ENCODE peak calls at places on chromosome 10, in six cellular contexts. T, M, Z, U, H and W are unnamed samples.

GRCh38 chr10:16965740-16966447 is 148.7 kb upstream of the RSU1 start:
- DNase-seq in T (peak; percentile 64), M (no peak), Z (no peak), U (no peak), H (no peak), W (no peak)

GRCh38 chr10:28139138-28139537 is 140.3 kb upstream of the ODAD2 start:
- DNase-seq in T (no peak), M (no peak), Z (no peak), U (no peak), H (no peak), W (no peak)

GRCh38 chr10:36496728-36497127 is 628.7 kb upstream of the ANKRD30A start:
- DNase-seq in T (no peak), M (no peak), Z (no peak), U (no peak), H (no peak), W (no peak)

GRCh38 chr10:105974803-105975456 is 1189.6 kb downstream of the SORCS1 start:
- DNase-seq in T (peak; percentile 2), M (no peak), Z (no peak), U (no peak), H (no peak), W (no peak)

GRCh38 chr10:29736325-29737208 is 101.8 kb upstream of the SVIL start:
- DNase-seq in T (peak; percentile 53), M (peak; percentile 17), Z (no peak), U (peak; percentile 19), H (peak; percentile 9), W (no peak)

GRCh38 chr10:124033887-124034218 is 59.5 kb downstream of the CHST15 start:
- DNase-seq in T (no peak), M (no peak), Z (no peak), U (no peak), H (no peak), W (no peak)

GRCh38 chr10:119620241-119620753 is 23.5 kb upstream of the TIAL1 start:
- DNase-seq in T (no peak), M (no peak), Z (no peak), U (no peak), H (no peak), W (no peak)

GRCh38 chr10:47369251-47369894 is 14.7 kb downstream of the ZNF488 start:
- DNase-seq in T (no peak), M (no peak), Z (no peak), U (no peak), H (no peak), W (no peak)

GRCh38 chr10:89476150-89476549 is 59.2 kb downstream of the SLC16A12 start:
- DNase-seq in T (no peak), M (no peak), Z (no peak), U (no peak), H (no peak), W (no peak)

GRCh38 chr10:94680544-94680943 is 3.0 kb upstream of the CYP2C18 start:
- DNase-seq in T (peak; percentile 90), M (no peak), Z (no peak), U (no peak), H (no peak), W (no peak)

GRCh38 chr10:33129181-33129928 is 171.3 kb upstream of the ITGB1 start:
- DNase-seq in T (peak; percentile 81), M (no peak), Z (no peak), U (no peak), H (no peak), W (no peak)

GRCh38 chr10:104435822-104436221 is 82.2 kb downstream of the CFAP58 start:
- DNase-seq in T (no peak), M (no peak), Z (no peak), U (no peak), H (no peak), W (no peak)

GRCh38 chr10:95513008-95513589 is 48.1 kb downstream of the SORBS1 start:
- DNase-seq in T (no peak), M (no peak), Z (no peak), U (no peak), H (no peak), W (no peak)

GRCh38 chr10:124680675-124681074 is 63.5 kb downstream of the FAM53B start:
- DNase-seq in T (no peak), M (no peak), Z (no peak), U (no peak), H (no peak), W (no peak)

GRCh38 chr10:68208424-68209042 is 23.4 kb downstream of the ATOH7 start:
- DNase-seq in T (peak; percentile 90), M (no peak), Z (peak; percentile 39), U (peak; percentile 45), H (no peak), W (no peak)

GRCh38 chr10:63210611-63211196 is 77.6 kb downstream of the NRBF2 start:
- DNase-seq in T (no peak), M (no peak), Z (no peak), U (no peak), H (no peak), W (no peak)

GRCh38 chr10:20817116-20817515 is 80.0 kb downstream of the NEBL start:
- DNase-seq in T (no peak), M (no peak), Z (no peak), U (no peak), H (no peak), W (no peak)

GRCh38 chr10:112082134-112082533 is 101.4 kb downstream of the GPAM start:
- DNase-seq in T (no peak), M (no peak), Z (no peak), U (no peak), H (no peak), W (no peak)

GRCh38 chr10:124268976-124269375 is 149.7 kb downstream of the OAT start:
- DNase-seq in T (no peak), M (no peak), Z (no peak), U (no peak), H (no peak), W (no peak)